ENCODE peak calls at places on chromosomes 11 and 22, in four cellular contexts. W is dorsolateral prefrontal cortex, E is fibroblast of mammary gland, G is lower leg skin. D is an unnamed sample.
A peak's percentile ranks its signal among the peaks of the same experiment; 100 is the strongest.

GRCh38 chr11:109894242-109894641 is 198.9 kb upstream of the ZC3H12C start:
- DNase-seq in W (no peak), G (no peak), E (no peak), D (no peak)

GRCh38 chr11:70948416-70948815 is 304.0 kb downstream of the SHANK2 start:
- DNase-seq in W (no peak), G (no peak), E (no peak), D (no peak)

GRCh38 chr11:92397356-92397755 is 172.7 kb downstream of the FAT3 start:
- DNase-seq in G (no peak), E (no peak), W (no peak), D (no peak)

GRCh38 chr11:96173906-96174305 is 169.1 kb downstream of the MAML2 start:
- DNase-seq in W (no peak), G (no peak), E (no peak), D (no peak)

GRCh38 chr11:36257351-36257750 is 31.9 kb downstream of the COMMD9 start:
- DNase-seq in E (peak; percentile 62), G (no peak), W (no peak), D (no peak)

GRCh38 chr11:46294365-46295309 is 17.2 kb downstream of the CREB3L1 start:
- DNase-seq in G (no peak), W (no peak), E (peak; percentile 91), D (no peak)

GRCh38 chr11:65915101-65915820 is 3.6 kb downstream of the C11orf68 start:
- DNase-seq in E (no peak), W (no peak), G (no peak), D (no peak)

GRCh38 chr11:88246680-88247079 is 71.4 kb upstream of the RAB38 start:
- DNase-seq in G (no peak), E (peak; percentile 96), W (no peak), D (no peak)

GRCh38 chr11:120555433-120555773 is 43.9 kb downstream of the GRIK4 start:
- DNase-seq in E (no peak), G (no peak), W (no peak), D (no peak)

GRCh38 chr11:43573233-43573632 is 107.3 kb upstream of the HSD17B12 start:
- DNase-seq in E (peak; percentile 39), W (no peak), G (no peak), D (peak; percentile 53)

GRCh38 chr11:22730319-22730718 is 63.9 kb downstream of the GAS2 start:
- DNase-seq in G (no peak), W (no peak), E (peak; percentile 1), D (peak; percentile 4)

GRCh38 chr11:1401656-1402221 is 12.0 kb downstream of the BRSK2 start:
- DNase-seq in W (peak; percentile 72), E (peak; percentile 49), G (no peak), D (peak; percentile 82)

GRCh38 chr11:128135451-128135850 is 451.9 kb downstream of the ETS1 start:
- DNase-seq in G (no peak), W (no peak), E (no peak), D (no peak)

GRCh38 chr11:128130052-128130451 is 457.3 kb downstream of the ETS1 start:
- DNase-seq in E (no peak), W (no peak), G (no peak), D (no peak)

GRCh38 chr11:128133501-128133900 is 453.9 kb downstream of the ETS1 start:
- DNase-seq in E (no peak), G (no peak), W (no peak), D (no peak)
- TF ChIP-seq CTCF in E (no peak), G (no peak), W (no peak), D (no peak)

GRCh38 chr22:46104881-46105493 is 45.3 kb upstream of the PPARA start:
- DNase-seq in E (no peak), W (no peak), G (no peak), D (no peak)
- TF ChIP-seq CTCF in E (no peak), W (no peak), G (no peak), D (no peak)

GRCh38 chr11:3022982-3023381 is 30.9 kb upstream of the NAP1L4 start:
- DNase-seq in W (no peak), G (no peak), E (peak; percentile 86), D (no peak)
- TF ChIP-seq CTCF in W (no peak), G (no peak), E (no peak), D (no peak)

GRCh38 chr22:23282089-23282501 is 101.8 kb downstream of the BCR start:
- DNase-seq in E (peak; percentile 59), G (peak; percentile 95), W (peak; percentile 61), D (no peak)
- TF ChIP-seq CTCF in E (no peak), G (no peak), W (no peak), D (no peak)

GRCh38 chr22:50012201-50013181 is at the start of gene IL17REL:
- DNase-seq in G (no peak), E (no peak), W (no peak), D (no peak)
- TF ChIP-seq CTCF in G (no peak), E (peak; percentile 22), W (peak; percentile 39), D (no peak)

GRCh38 chr22:24485170-24485569 is 10.0 kb upstream of the UPB1 start:
- DNase-seq in G (no peak), W (no peak), E (no peak), D (no peak)

GRCh38 chr22:24482998-24483397 is 12.1 kb upstream of the UPB1 start:
- DNase-seq in E (no peak), W (no peak), G (no peak), D (no peak)

GRCh38 chr22:24486501-24486921 is 8.6 kb upstream of the UPB1 start:
- DNase-seq in W (no peak), G (no peak), E (peak; percentile 71), D (peak; percentile 36)

GRCh38 chr22:24483966-24484545 is 11.1 kb upstream of the UPB1 start:
- DNase-seq in E (no peak), W (no peak), G (no peak), D (no peak)

GRCh38 chr22:24485608-24486007 is 9.5 kb upstream of the UPB1 start:
- DNase-seq in G (no peak), W (no peak), E (no peak), D (peak; percentile 43)
- TF ChIP-seq CTCF in G (no peak), W (peak; percentile 16), E (no peak), D (no peak)

GRCh38 chr11:77065878-77066228 is 918 bp upstream of the CAPN5 start:
- DNase-seq in G (peak; percentile 92), W (no peak), E (peak; percentile 73), D (peak; percentile 47)
- TF ChIP-seq CTCF in G (no peak), W (no peak), E (no peak), D (no peak)